ENCODE peak calls at places on chromosome 21, in six cellular contexts. S is tibial artery; F is RWPE1; Z is uterus; R is activated CD4-positive, alpha-beta T cell treated with anti-CD3 and anti-CD28 coated beads, Interleukin-2, amount 50 U/mL, for 4 hours; E is mesothelial cell of epicardium. G is an unnamed sample.

GRCh38 chr21:21039624-21040023 is 41.4 kb downstream of the NCAM2 start:
- DNase-seq in R (no peak), E (no peak), S (no peak), Z (no peak), F (no peak), G (no peak)

GRCh38 chr21:26784974-26785373 is 60.2 kb downstream of the ADAMTS1 start:
- DNase-seq in R (no peak), E (no peak), F (no peak), Z (peak), S (peak), G (no peak)

GRCh38 chr21:43290529-43291346 is 121.9 kb downstream of the CRYAA start:
- DNase-seq in Z (no peak), S (no peak), R (no peak), F (no peak), E (no peak), G (no peak)

GRCh38 chr21:16707274-16707673 is 805.6 kb upstream of the CXADR start:
- DNase-seq in E (no peak), R (no peak), Z (no peak), S (no peak), F (no peak), G (no peak)

GRCh38 chr21:45577806-45578801 is 35.9 kb upstream of the SLC19A1 start:
- DNase-seq in S (no peak), E (peak), F (no peak), Z (no peak), R (no peak), G (peak)

GRCh38 chr21:44088401-44088780 is 18.8 kb upstream of the PWP2 start:
- DNase-seq in F (no peak), E (peak), Z (no peak), R (no peak), S (no peak), G (no peak)

GRCh38 chr21:44021064-44021463 is 9.0 kb downstream of the TRAPPC10 start:
- DNase-seq in S (no peak), E (no peak), Z (no peak), R (no peak), F (no peak), G (no peak)

GRCh38 chr21:45740491-45741357 is 97.2 kb downstream of the PCBP3 start:
- DNase-seq in E (no peak), R (no peak), S (no peak), Z (no peak), F (no peak), G (no peak)

GRCh38 chr21:45163413-45164123 is 89.2 kb downstream of the ADARB1 start:
- DNase-seq in S (no peak), R (no peak), E (no peak), Z (no peak), F (no peak), G (no peak)

GRCh38 chr21:20020032-20020431 is 978.2 kb upstream of the NCAM2 start:
- DNase-seq in E (no peak), F (no peak), R (no peak), S (no peak), Z (no peak), G (no peak)